ENCODE peak calls at places on chromosome 15, in nine cellular contexts. N is NCI-H1105; J is RKO; F is NCI-H446; H is fibroblast of lung; A is OCI-LY7; E is C1 segment of cervical spinal cord; Q is activated CD4-positive, alpha-beta T cell treated with anti-CD3 and anti-CD28 coated beads, Interleukin-2, amount 50 U/mL, for 24 hours; M is NCI-H460. B is an unnamed sample.
A peak's percentile ranks its signal among the peaks of the same experiment; 100 is the strongest.

GRCh38 chr15:22257668-22258401 is 177.5 kb downstream of the OR4M2 start:
- DNase-seq in A (no peak), H (no peak), N (no peak), F (no peak), Q (no peak), M (no peak), J (no peak), E (no peak), B (peak; percentile 23)

GRCh38 chr15:41416162-41416741 is 643 bp upstream of the RTF1 start:
- DNase-seq in H (no peak), E (no peak), F (no peak), N (no peak), A (no peak), J (peak; percentile 24), M (no peak), Q (no peak), B (no peak)

GRCh38 chr15:65037279-65037678 is 7.8 kb upstream of the MTFMT start:
- DNase-seq in E (no peak), J (no peak), N (no peak), A (no peak), M (no peak), H (no peak), F (no peak), Q (no peak), B (no peak)

GRCh38 chr15:49621327-49622210 is 721 bp downstream of the DTWD1 start:
- DNase-seq in E (peak; percentile 28), M (no peak), H (peak; percentile 27), A (peak; percentile 12), J (peak; percentile 33), N (no peak), F (no peak), Q (no peak), B (peak; percentile 4)

GRCh38 chr15:70596354-70597055 is 166.9 kb downstream of the UACA start:
- DNase-seq in Q (no peak), N (no peak), J (peak; percentile 63), A (no peak), H (peak; percentile 83), M (no peak), E (no peak), F (no peak), B (no peak)

GRCh38 chr15:57555270-57555669 is 36.4 kb upstream of the MYZAP start:
- DNase-seq in H (peak; percentile 54), J (no peak), Q (no peak), M (no peak), E (no peak), F (peak; percentile 31), N (no peak), A (no peak), B (peak; percentile 39)

GRCh38 chr15:84749111-84749991 is 959 bp downstream of the ZNF592 start:
- DNase-seq in F (no peak), A (peak; percentile 67), J (peak; percentile 71), H (peak; percentile 22), Q (no peak), M (no peak), N (no peak), E (peak; percentile 45), B (peak; percentile 24)

GRCh38 chr15:64806509-64806908 is 18.9 kb downstream of the PIF1 start:
- DNase-seq in M (no peak), N (no peak), E (no peak), J (no peak), H (no peak), F (no peak), Q (no peak), A (no peak), B (no peak)

GRCh38 chr15:72184165-72184811 is 13.3 kb downstream of the GRAMD2A start:
- DNase-seq in H (no peak), N (no peak), E (no peak), F (no peak), M (no peak), A (no peak), Q (no peak), J (no peak), B (peak; percentile 41)

GRCh38 chr15:79093352-79093935 is 2.9 kb upstream of the RASGRF1 start:
- DNase-seq in H (no peak), J (no peak), E (no peak), F (no peak), M (no peak), A (no peak), N (no peak), Q (no peak), B (no peak)